ENCODE peak calls at places on chromosomes 13 and 19, in nine cellular contexts. H is heart left ventricle, W is neural crest cell, M is AG09319, C is AG04450, P is uterus, K is fibroblast of mammary gland, A is kidney epithelial cell, L is adrenal gland. O is an unnamed sample.

GRCh38 chr19:6230991-6231448 is 48.8 kb downstream of the MLLT1 start:
- DNase-seq in L (no peak), W (no peak), A (no peak), H (no peak), M (no peak), C (no peak), K (no peak), P (no peak), O (no peak)

GRCh38 chr19:16654151-16654550 is 5.8 kb downstream of the SMIM7 start:
- DNase-seq in M (no peak), L (no peak), K (peak), C (no peak), H (no peak), W (no peak), A (no peak), P (no peak), O (peak)

GRCh38 chr19:54388001-54388802 is 23.5 kb upstream of the LAIR1 start:
- DNase-seq in P (no peak), L (no peak), H (peak), K (no peak), C (no peak), W (no peak), M (no peak), A (no peak), O (peak)

GRCh38 chr13:44954210-44954609 is 35.1 kb downstream of the NUFIP1 start:
- DNase-seq in H (no peak), L (no peak), P (no peak), C (no peak), M (no peak), W (no peak), A (no peak), K (no peak), O (no peak)

GRCh38 chr13:71316964-71317363 is 550.0 kb downstream of the DACH1 start:
- DNase-seq in M (no peak), P (no peak), K (no peak), L (no peak), A (no peak), W (no peak), C (no peak), H (no peak), O (no peak)

GRCh38 chr13:79380943-79381445 is 25.1 kb downstream of the RBM26 start:
- DNase-seq in L (no peak), K (no peak), H (no peak), W (no peak), P (no peak), M (no peak), A (no peak), C (no peak), O (no peak)

GRCh38 chr19:44611812-44612295 is 1.5 kb upstream of the IGSF23 start:
- DNase-seq in W (no peak), K (no peak), P (no peak), L (no peak), M (no peak), C (no peak), A (no peak), H (no peak), O (no peak)

GRCh38 chr13:32285633-32285965 is 29.6 kb downstream of the ZAR1L start:
- DNase-seq in K (no peak), P (no peak), H (no peak), W (no peak), L (no peak), C (no peak), A (no peak), M (no peak), O (no peak)

GRCh38 chr13:40221460-40222201 is 444.8 kb downstream of the FOXO1 start:
- DNase-seq in C (no peak), W (no peak), K (peak), P (peak), H (no peak), M (no peak), L (no peak), A (peak), O (peak)

GRCh38 chr13:74372511-74372910 is 238.3 kb upstream of the KLF12 start:
- DNase-seq in H (no peak), C (no peak), P (no peak), K (peak), L (no peak), M (no peak), A (no peak), W (no peak), O (no peak)

GRCh38 chr19:8569066-8569761 is 8.0 kb downstream of the MYO1F start:
- DNase-seq in L (peak), A (peak), C (peak), M (peak), W (no peak), K (peak), P (no peak), H (peak), O (peak)

GRCh38 chr19:13717194-13717643 is 47.1 kb upstream of the MRI1 start:
- DNase-seq in K (no peak), P (no peak), H (no peak), A (no peak), L (no peak), W (no peak), M (no peak), C (peak), O (peak)

GRCh38 chr13:94233401-94233800 is 246.1 kb downstream of the DCT start:
- DNase-seq in K (peak), P (no peak), H (no peak), W (no peak), A (peak), L (peak), M (peak), C (peak), O (no peak)

GRCh38 chr13:71860547-71861131 is 6.4 kb downstream of the DACH1 start:
- DNase-seq in L (no peak), M (no peak), C (no peak), P (no peak), K (no peak), A (no peak), H (no peak), W (no peak), O (peak)

GRCh38 chr19:632228-633067 is 889 bp downstream of the POLRMT start:
- DNase-seq in W (peak), H (no peak), A (no peak), C (no peak), K (peak), L (peak), P (no peak), M (no peak), O (peak)

GRCh38 chr13:107276936-107277335 is 709.0 kb upstream of the ARGLU1 start:
- DNase-seq in C (no peak), H (no peak), P (no peak), K (no peak), M (no peak), A (no peak), L (no peak), W (no peak), O (no peak)
- TF ChIP-seq CTCF in C (no peak), H (no peak), P (no peak), K (no peak), M (no peak), A (no peak), L (no peak), W (no peak), O (no peak)

DNA sequence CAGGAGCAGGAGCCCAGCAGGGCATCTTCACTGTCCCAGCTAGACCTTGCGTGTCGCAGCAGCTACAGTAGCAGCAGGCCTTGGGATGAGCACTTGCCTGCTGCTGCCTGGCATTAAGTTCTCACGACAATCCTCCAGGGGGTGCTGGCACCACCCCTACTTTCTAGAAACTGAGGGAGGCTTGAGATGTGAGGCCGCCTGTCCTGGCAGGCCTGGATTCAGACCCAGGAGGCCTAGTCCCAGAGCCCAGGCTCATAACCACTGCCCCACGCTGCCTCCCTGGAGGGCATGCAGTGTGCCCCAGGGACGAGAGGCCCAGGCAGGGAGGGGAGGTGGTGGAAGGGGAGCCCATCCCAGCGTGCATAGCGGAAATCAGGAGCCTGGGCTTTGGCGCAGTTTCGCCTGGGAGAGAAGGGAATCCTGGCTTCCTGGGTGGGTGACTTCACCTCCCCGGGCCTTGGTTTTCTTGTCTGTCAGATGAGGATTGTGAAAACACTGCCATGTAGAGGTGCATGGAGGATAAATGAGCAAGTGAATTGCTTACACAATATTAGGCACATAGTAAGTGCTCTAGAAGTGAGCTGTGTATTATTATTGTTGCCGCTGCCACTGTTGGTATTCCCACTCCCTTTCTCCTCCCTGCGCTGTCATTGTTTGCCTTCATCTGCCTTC is 26.1 kb downstream of the PPP5C start:
- DNase-seq in H (no peak), C (no peak), L (peak), W (no peak), M (no peak), P (no peak), K (peak), A (no peak), O (peak)
- TF ChIP-seq CTCF in H (no peak), C (peak), L (peak), W (peak), M (peak), P (no peak), K (peak), A (peak), O (peak)

GRCh38 chr19:42244452-42245220 is 2.2 kb upstream of the GSK3A start:
- DNase-seq in H (peak), M (peak), K (peak), P (peak), L (peak), W (peak), A (peak), C (peak), O (peak)
- TF ChIP-seq CTCF in H (peak), M (peak), K (peak), P (peak), L (peak), W (peak), A (peak), C (peak), O (peak)

GRCh38 chr13:39047560-39047959 is 9.3 kb downstream of the NHLRC3 start:
- DNase-seq in K (no peak), P (no peak), A (no peak), W (no peak), H (no peak), L (no peak), C (no peak), M (no peak), O (no peak)
- TF ChIP-seq CTCF in K (peak), P (no peak), A (no peak), W (peak), H (no peak), L (no peak), C (peak), M (no peak), O (peak)

DNA sequence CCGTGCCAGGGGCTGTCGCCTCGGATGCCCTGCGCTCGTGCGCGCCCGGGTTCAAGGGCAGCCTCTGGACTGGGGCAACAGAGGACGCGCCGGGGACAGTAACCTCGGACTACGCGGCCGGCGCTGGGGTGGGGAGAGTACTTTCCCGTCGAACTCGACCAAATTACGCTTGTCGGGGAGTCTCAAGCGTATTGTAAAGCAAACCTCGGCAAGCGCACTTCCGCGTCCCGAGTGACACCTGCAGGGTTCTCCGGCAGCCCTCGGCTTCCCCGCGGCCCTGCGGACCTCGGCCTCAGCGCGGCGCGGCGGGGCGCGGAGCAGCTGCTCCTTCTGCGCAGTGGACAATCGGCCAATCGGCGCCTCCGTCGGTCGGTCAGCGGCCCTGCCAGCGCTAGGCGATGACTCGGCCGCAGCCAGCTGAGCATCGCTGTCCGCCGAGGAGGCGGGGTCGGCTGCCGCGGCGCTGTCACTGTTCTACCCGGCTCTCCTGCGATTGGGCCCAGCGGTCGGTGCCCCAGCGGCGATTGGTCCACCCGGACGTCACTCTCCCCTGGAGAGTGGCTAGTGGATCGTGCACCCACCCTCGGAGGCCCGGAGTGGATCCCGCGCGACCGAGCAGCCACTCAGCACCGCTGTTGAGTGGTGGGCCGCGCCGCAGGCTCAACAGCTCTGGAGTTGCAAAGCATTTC is at the start of gene SLC46A3:
- DNase-seq in P (peak), K (peak), C (peak), A (peak), M (peak), L (peak), H (peak), W (peak), O (peak)
- TF ChIP-seq CTCF in P (peak), K (no peak), C (peak), A (no peak), M (no peak), L (no peak), H (peak), W (peak), O (no peak)

GRCh38 chr19:29872224-29872731 is 60.5 kb downstream of the CCNE1 start:
- DNase-seq in K (no peak), P (no peak), L (no peak), W (no peak), M (no peak), A (no peak), C (no peak), H (no peak), O (no peak)
- TF ChIP-seq CTCF in K (no peak), P (no peak), L (no peak), W (peak), M (no peak), A (no peak), C (no peak), H (no peak), O (no peak)

GRCh38 chr13:39016789-39017188 is 21.1 kb downstream of the PROSER1 start:
- DNase-seq in W (peak), A (no peak), H (no peak), M (no peak), C (no peak), L (no peak), P (no peak), K (peak), O (peak)

GRCh38 chr13:39016087-39016486 is 21.8 kb downstream of the PROSER1 start:
- DNase-seq in P (no peak), W (no peak), K (no peak), H (no peak), M (no peak), L (no peak), A (no peak), C (no peak), O (no peak)

GRCh38 chr13:39013462-39013861 is 22.8 kb upstream of the STOML3 start:
- DNase-seq in H (no peak), K (no peak), M (no peak), A (no peak), P (no peak), L (no peak), W (no peak), C (no peak), O (no peak)

DNA sequence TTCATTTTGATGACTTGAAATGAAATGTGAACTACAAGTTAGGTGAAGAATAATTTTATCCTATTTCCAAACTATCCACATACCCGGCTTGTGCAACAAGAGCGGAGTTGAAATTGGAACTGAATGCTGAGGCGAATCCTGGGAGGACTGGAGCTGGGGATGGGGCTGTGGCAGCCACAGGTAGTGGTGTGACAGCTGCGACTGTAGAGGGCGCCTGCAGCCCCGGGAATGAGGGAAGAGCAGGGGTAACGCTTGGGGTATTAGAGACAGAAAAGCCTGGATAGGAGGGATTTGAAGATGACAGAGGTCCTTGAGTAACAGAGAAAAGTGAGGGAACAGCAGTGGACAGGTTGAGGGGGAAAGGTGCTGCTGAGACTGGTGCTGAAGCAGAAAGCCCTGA is 22.0 kb upstream of the STOML3 start:
- DNase-seq in A (no peak), W (no peak), H (no peak), L (no peak), K (no peak), C (no peak), P (no peak), M (no peak), O (peak)
- TF ChIP-seq CTCF in A (no peak), W (peak), H (no peak), L (no peak), K (peak), C (no peak), P (no peak), M (no peak), O (peak)

DNA sequence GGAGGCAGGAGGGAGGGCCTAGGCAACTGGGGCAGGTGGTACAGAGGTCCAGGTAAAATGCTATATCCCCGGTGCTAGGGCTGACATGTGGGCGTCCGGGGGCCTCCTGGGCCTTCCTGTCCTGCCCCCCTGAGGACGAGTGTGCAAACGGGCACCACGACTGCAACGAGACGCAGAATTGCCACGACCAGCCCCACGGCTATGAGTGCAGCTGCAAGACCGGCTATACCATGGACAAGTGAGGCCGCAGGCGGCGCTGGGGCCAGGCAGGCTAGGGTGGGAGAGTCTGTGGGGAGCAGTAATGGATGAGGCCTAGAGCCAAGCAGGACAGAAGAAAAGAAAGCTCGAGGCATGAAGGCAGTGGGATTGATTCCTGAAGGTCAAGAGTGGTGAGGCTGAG is 21.3 kb downstream of the CNFN start:
- DNase-seq in A (no peak), L (no peak), C (no peak), H (no peak), P (no peak), K (no peak), M (no peak), W (no peak), O (no peak)
- TF ChIP-seq CTCF in A (no peak), L (no peak), C (no peak), H (no peak), P (no peak), K (no peak), M (no peak), W (no peak), O (no peak)

GRCh38 chr19:40570313-40571004 is 6.2 kb upstream of the SHKBP1 start:
- DNase-seq in A (peak), C (peak), W (peak), M (peak), K (peak), H (peak), L (peak), P (peak), O (peak)
- TF ChIP-seq CTCF in A (no peak), C (no peak), W (no peak), M (no peak), K (no peak), H (peak), L (peak), P (no peak), O (no peak)

DNA sequence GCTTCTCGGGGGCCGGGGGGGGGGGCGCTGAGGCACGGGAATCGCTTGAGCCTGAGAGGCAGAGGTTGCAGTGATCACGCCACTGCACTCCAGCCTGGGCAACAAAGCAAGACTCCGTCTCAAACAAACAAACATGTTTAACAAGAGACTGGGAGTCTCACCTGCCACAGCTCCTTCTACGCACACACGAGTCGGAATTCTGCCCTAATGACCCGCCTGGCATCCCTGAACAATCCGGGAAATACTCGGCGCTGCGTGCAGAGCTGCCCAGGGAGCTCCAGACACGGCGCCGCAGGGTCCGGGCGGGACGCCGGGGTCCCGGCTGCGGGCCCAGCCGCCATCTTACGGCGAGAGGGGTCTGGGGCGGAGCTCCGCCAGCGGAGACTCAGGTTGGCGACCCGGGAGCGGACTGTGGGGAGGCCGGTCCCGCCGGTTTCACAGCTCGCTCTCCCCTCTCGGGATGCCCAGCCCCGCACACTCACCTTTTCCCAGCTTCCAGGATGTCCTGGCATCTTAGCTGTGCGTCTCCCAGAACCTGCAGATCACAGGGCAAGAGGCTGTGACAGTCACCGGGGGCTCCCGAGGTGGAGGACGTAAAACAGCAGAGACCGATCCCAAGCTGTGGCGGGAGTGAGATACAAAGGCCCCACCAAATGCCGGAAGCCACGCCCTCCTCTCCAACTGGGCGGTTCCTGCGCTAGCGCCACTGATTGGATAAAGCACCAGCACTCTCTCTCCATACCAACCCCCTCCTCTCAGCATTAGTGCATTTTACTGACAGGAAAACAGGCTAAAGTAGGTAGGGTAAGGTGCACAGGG is 23.6 kb upstream of the ZNF724 start:
- DNase-seq in K (peak), L (peak), A (peak), W (peak), M (peak), P (peak), C (peak), H (peak), O (peak)
- TF ChIP-seq CTCF in K (no peak), L (no peak), A (no peak), W (no peak), M (no peak), P (no peak), C (no peak), H (no peak), O (no peak)